ENCODE peak calls at places on chromosomes 16 and 17, in five cellular contexts. One of them, this sample, is unnamed.

GRCh38 chr17:73203135-73203787 is 10.4 kb downstream of the COG1 start:
- DNase-seq in BJ: no peak
- DNase-seq in H1: no peak
- DNase-seq in dorsolateral prefrontal cortex: no peak
- DNase-seq in upper lobe of right lung: no peak
- DNase-seq in this sample: no peak

GRCh38 chr16:85473909-85474640 is 139.0 kb upstream of the GSE1 start:
- DNase-seq in BJ: no peak
- DNase-seq in H1: no peak
- DNase-seq in dorsolateral prefrontal cortex: no peak
- DNase-seq in upper lobe of right lung: no peak
- DNase-seq in this sample: no peak

GRCh38 chr16:85891033-85891775 is 7.8 kb upstream of the IRF8 start:
- DNase-seq in BJ: no peak
- DNase-seq in H1: no peak
- DNase-seq in dorsolateral prefrontal cortex: no peak
- DNase-seq in upper lobe of right lung: no peak
- DNase-seq in this sample: peak; percentile 69

GRCh38 chr16:86608301-86608747 is 30.0 kb downstream of the FOXL1 start:
- DNase-seq in BJ: no peak
- DNase-seq in H1: no peak
- DNase-seq in dorsolateral prefrontal cortex: no peak
- DNase-seq in upper lobe of right lung: no peak
- DNase-seq in this sample: no peak

GRCh38 chr16:88438084-88438870 is 14.8 kb upstream of the ZFPM1 start:
- DNase-seq in BJ: no peak
- DNase-seq in H1: no peak
- DNase-seq in dorsolateral prefrontal cortex: no peak
- DNase-seq in upper lobe of right lung: no peak
- DNase-seq in this sample: no peak

GRCh38 chr17:46972346-46972745 is 6.7 kb downstream of the RPRML start:
- DNase-seq in BJ: no peak
- DNase-seq in H1: no peak
- DNase-seq in dorsolateral prefrontal cortex: no peak
- DNase-seq in upper lobe of right lung: no peak
- DNase-seq in this sample: no peak

GRCh38 chr17:48547839-48548686 is 3.2 kb upstream of the HOXB2 start:
- DNase-seq in BJ: no peak
- DNase-seq in H1: no peak
- DNase-seq in dorsolateral prefrontal cortex: no peak
- DNase-seq in upper lobe of right lung: no peak
- DNase-seq in this sample: no peak

GRCh38 chr16:2480948-2481347 is 6.0 kb downstream of the TBC1D24 start:
- DNase-seq in BJ: no peak
- DNase-seq in H1: no peak
- DNase-seq in dorsolateral prefrontal cortex: no peak
- DNase-seq in upper lobe of right lung: peak; percentile 87
- DNase-seq in this sample: no peak

GRCh38 chr16:80369559-80369958 is 171.2 kb upstream of the DYNLRB2 start:
- DNase-seq in BJ: no peak
- DNase-seq in H1: peak; percentile 36
- DNase-seq in dorsolateral prefrontal cortex: peak; percentile 52
- DNase-seq in upper lobe of right lung: no peak
- DNase-seq in this sample: peak; percentile 12

GRCh38 chr16:84825896-84826557 is 6.2 kb downstream of the CRISPLD2 start:
- DNase-seq in BJ: no peak
- DNase-seq in H1: no peak
- DNase-seq in dorsolateral prefrontal cortex: no peak
- DNase-seq in upper lobe of right lung: no peak
- DNase-seq in this sample: no peak

GRCh38 chr17:49848019-49848473 is at the start of gene TAC4:
- DNase-seq in BJ: no peak
- DNase-seq in H1: no peak
- DNase-seq in dorsolateral prefrontal cortex: no peak
- DNase-seq in upper lobe of right lung: peak; percentile 29
- DNase-seq in this sample: no peak

GRCh38 chr16:26952411-26952810 is 114.3 kb upstream of the C16orf82 start:
- DNase-seq in BJ: no peak
- DNase-seq in H1: no peak
- DNase-seq in dorsolateral prefrontal cortex: no peak
- DNase-seq in upper lobe of right lung: no peak
- DNase-seq in this sample: no peak

GRCh38 chr16:11440657-11441012 is 95.4 kb downstream of the RMI2 start:
- DNase-seq in BJ: no peak
- DNase-seq in H1: no peak
- DNase-seq in dorsolateral prefrontal cortex: no peak
- DNase-seq in upper lobe of right lung: peak; percentile 48
- DNase-seq in this sample: no peak

GRCh38 chr16:80806957-80807356 is 2.6 kb upstream of the CDYL2 start:
- DNase-seq in BJ: peak; percentile 9
- DNase-seq in H1: no peak
- DNase-seq in dorsolateral prefrontal cortex: no peak
- DNase-seq in upper lobe of right lung: no peak
- DNase-seq in this sample: peak; percentile 49

GRCh38 chr16:47565454-47565853 is 104.3 kb downstream of the PHKB start:
- DNase-seq in BJ: no peak
- DNase-seq in H1: no peak
- DNase-seq in dorsolateral prefrontal cortex: no peak
- DNase-seq in upper lobe of right lung: peak; percentile 68
- DNase-seq in this sample: no peak

GRCh38 chr17:34452769-34453168 is 89.7 kb upstream of the CCL1 start:
- DNase-seq in BJ: no peak
- DNase-seq in H1: no peak
- DNase-seq in dorsolateral prefrontal cortex: no peak
- DNase-seq in upper lobe of right lung: no peak
- DNase-seq in this sample: no peak

GRCh38 chr17:82489851-82490511 is 29.6 kb upstream of the FOXK2 start:
- DNase-seq in BJ: no peak
- DNase-seq in H1: no peak
- DNase-seq in dorsolateral prefrontal cortex: no peak
- DNase-seq in upper lobe of right lung: no peak
- DNase-seq in this sample: no peak

GRCh38 chr16:51524555-51525373 is 373.7 kb upstream of the SALL1 start:
- DNase-seq in BJ: no peak
- DNase-seq in H1: no peak
- DNase-seq in dorsolateral prefrontal cortex: peak; percentile 38
- DNase-seq in upper lobe of right lung: no peak
- DNase-seq in this sample: no peak

GRCh38 chr17:4219241-4219640 is 44.5 kb downstream of the ANKFY1 start:
- DNase-seq in BJ: no peak
- DNase-seq in H1: no peak
- DNase-seq in dorsolateral prefrontal cortex: no peak
- DNase-seq in upper lobe of right lung: no peak
- DNase-seq in this sample: no peak

GRCh38 chr17:40100669-40101366 is 429 bp upstream of the NR1D1 start:
- DNase-seq in BJ: peak; percentile 95
- DNase-seq in H1: peak; percentile 93
- DNase-seq in dorsolateral prefrontal cortex: peak; percentile 99
- DNase-seq in upper lobe of right lung: peak; percentile 99
- DNase-seq in this sample: peak; percentile 95

GRCh38 chr17:40099627-40100418 is 566 bp downstream of the NR1D1 start:
- DNase-seq in BJ: no peak
- DNase-seq in H1: no peak
- DNase-seq in dorsolateral prefrontal cortex: no peak
- DNase-seq in upper lobe of right lung: no peak
- DNase-seq in this sample: no peak

GRCh38 chr17:40097931-40098845 is 2.2 kb downstream of the NR1D1 start:
- DNase-seq in BJ: no peak
- DNase-seq in H1: no peak
- DNase-seq in dorsolateral prefrontal cortex: no peak
- DNase-seq in upper lobe of right lung: peak; percentile 78
- DNase-seq in this sample: no peak

GRCh38 chr17:40100419-40100668 is at the start of gene NR1D1:
- DNase-seq in BJ: no peak
- DNase-seq in H1: no peak
- DNase-seq in dorsolateral prefrontal cortex: no peak
- DNase-seq in upper lobe of right lung: no peak
- DNase-seq in this sample: no peak

DNA sequence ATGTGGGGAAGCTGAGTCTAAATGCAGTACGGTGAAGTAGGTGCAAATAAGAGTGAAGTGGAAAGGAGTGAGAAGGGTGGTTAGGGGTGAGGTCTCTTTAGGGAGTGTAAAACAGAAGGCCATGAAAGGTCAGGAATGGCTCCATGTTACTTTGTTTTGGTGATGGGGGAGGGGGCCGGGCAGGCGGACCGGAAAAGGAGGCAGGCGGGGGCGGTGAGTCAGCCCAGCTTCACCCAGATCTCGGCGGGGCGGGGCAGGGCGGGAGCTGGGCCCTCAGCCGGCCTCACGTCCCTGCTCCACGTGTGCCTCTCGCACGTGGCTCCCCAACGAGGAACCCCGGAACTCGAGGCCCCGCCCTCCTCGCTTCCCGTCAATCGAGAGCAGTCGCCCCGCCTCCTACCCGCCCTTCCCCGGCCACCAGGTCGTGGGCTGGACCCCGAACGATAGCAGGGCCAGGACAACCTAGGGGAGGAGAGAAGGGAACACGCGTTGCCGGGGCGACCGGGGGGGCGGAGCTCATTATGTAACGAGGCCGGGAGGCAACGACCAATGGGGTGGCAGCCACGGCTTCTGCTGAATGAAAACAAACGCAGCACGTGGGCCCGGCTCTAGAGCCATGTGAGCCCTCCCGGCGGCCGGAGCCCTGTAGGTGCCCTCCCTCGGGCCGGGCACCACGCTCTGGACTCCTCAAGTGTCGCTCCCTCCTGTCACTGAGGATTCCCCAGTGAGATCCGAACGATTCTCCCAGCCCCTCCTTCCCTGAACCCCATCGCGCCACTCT is 1.4 kb downstream of the NR1D1 start:
- DNase-seq in BJ: peak; percentile 98
- DNase-seq in H1: peak; percentile 95
- DNase-seq in dorsolateral prefrontal cortex: peak; percentile 99
- DNase-seq in upper lobe of right lung: peak; percentile 100
- DNase-seq in this sample: peak; percentile 89
- H3K4me3 ChIP-seq in BJ: peak overlapping the region; percentile 89
- H3K4me3 ChIP-seq in H1: peak overlapping the region; percentile 66
- H3K4me3 ChIP-seq in dorsolateral prefrontal cortex: peak overlapping the region; percentile 96
- H3K4me3 ChIP-seq in upper lobe of right lung: peak overlapping the region; percentile 86
- H3K4me3 ChIP-seq in this sample: peak overlapping the region; percentile 72

GRCh38 chr16:68737046-68737729 is at the start of gene CDH1:
- DNase-seq in BJ: no peak
- DNase-seq in H1: peak; percentile 86
- DNase-seq in dorsolateral prefrontal cortex: no peak
- DNase-seq in upper lobe of right lung: peak; percentile 97
- DNase-seq in this sample: no peak

GRCh38 chr16:68739964-68740627 is 3.0 kb downstream of the CDH1 start:
- DNase-seq in BJ: no peak
- DNase-seq in H1: no peak
- DNase-seq in dorsolateral prefrontal cortex: no peak
- DNase-seq in upper lobe of right lung: no peak
- DNase-seq in this sample: no peak

GRCh38 chr16:68736561-68736960 is 531 bp upstream of the CDH1 start:
- DNase-seq in BJ: no peak
- DNase-seq in H1: no peak
- DNase-seq in dorsolateral prefrontal cortex: no peak
- DNase-seq in upper lobe of right lung: no peak
- DNase-seq in this sample: no peak

GRCh38 chr16:68740628-68741346 is 3.7 kb downstream of the CDH1 start:
- DNase-seq in BJ: no peak
- DNase-seq in H1: no peak
- DNase-seq in dorsolateral prefrontal cortex: no peak
- DNase-seq in upper lobe of right lung: no peak
- DNase-seq in this sample: no peak

DNA sequence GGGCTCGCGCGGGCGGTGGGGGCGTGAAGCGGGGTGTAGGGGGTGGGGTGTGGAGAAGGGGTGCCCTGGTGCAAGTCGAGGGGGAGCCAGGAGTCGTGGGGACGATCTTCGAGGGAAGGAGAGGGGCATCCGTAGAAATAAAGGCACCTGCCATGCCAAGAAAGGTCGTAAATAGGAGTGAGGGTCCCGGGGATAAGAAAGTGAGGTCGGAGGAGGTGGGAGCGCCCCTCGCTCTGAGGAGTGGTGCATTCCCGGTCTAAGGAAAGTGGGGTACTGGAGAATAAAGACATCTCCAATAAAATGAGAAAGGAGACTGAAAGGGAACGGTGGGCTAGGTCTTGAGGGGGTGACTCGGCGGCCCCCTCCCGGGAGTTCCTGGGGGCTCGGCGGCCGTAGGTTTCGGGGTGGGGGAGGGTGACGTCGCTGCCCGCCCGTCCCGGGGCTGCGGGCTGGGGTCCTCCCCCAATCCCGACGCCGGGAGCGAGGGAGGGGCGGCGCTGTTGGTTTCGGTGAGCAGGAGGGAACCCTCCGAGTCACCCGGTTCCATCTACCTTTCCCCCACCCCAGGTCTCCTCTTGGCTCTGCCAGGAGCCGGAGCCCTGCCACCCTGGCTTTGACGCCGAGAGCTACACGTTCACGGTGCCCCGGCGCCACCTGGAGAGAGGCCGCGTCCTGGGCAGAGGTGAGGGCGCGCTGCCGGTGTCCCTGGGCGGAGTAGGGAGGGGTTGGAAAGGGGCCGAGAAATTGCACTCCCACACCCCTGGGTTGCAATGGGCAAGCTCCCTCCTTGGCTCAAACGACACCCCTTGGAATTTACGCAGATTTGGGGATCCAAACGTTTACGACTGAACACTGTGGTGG is 868 bp downstream of the CDH1 start:
- DNase-seq in BJ: no peak
- DNase-seq in H1: no peak
- DNase-seq in dorsolateral prefrontal cortex: no peak
- DNase-seq in upper lobe of right lung: peak; percentile 88
- DNase-seq in this sample: no peak
- TF ChIP-seq CTCF in BJ: no peak
- TF ChIP-seq CTCF in H1: no peak
- TF ChIP-seq CTCF in dorsolateral prefrontal cortex: peak; percentile 13
- TF ChIP-seq CTCF in upper lobe of right lung: no peak
- TF ChIP-seq CTCF in this sample: peak; percentile 22

GRCh38 chr17:81165246-81166032 is at the start of gene PVALEF:
- DNase-seq in BJ: no peak
- DNase-seq in H1: peak; percentile 17
- DNase-seq in dorsolateral prefrontal cortex: peak; percentile 60
- DNase-seq in upper lobe of right lung: no peak
- DNase-seq in this sample: no peak
- H3K27me3 ChIP-seq in BJ: peaks cover 24% of the 10 kb centered on the region
- H3K27me3 ChIP-seq in H1: no peaks in the 10 kb centered on the region
- H3K27me3 ChIP-seq in dorsolateral prefrontal cortex: no peaks in the 10 kb centered on the region
- H3K27me3 ChIP-seq in upper lobe of right lung: peaks cover 15% of the 10 kb centered on the region
- H3K27me3 ChIP-seq in this sample: peaks cover 46% of the 10 kb centered on the region

DNA sequence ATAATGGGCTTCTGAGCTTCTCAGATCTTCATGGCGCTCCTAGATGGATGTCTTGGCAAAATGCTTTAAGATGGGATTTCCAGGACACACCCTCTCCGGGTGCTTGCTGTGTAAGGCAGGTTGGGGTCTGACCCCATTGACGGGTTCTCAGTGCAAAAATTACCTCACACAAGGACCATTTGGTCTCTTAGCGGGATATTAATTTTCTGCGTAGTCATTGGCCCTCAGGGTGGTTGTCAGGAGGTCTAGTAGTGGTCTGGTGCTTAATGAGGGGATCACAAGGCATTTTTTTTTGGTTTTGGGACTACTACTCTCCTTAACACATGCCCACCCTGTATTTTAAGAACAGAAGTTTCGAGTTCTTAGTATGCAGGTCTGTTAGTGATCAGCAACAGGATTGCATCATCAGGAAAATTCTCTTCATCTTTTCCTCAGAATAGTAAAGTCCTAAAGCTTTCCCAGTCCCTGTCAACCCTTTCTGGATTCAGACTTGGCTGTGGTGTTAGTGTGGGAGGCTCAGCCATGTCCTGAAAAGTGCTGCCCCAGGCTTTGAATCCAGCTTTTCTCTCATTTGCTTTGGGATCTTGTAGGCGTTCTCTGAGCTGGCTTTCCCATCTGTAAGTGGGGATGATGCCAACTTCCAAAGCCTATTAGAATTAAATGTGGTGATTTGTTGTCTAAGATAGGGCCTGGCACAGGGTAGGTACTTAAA is 2.8 kb downstream of the ALKBH5 start:
- DNase-seq in BJ: no peak
- DNase-seq in H1: no peak
- DNase-seq in dorsolateral prefrontal cortex: peak; percentile 40
- DNase-seq in upper lobe of right lung: no peak
- DNase-seq in this sample: no peak
- H3K4me3 ChIP-seq in BJ: peak overlapping the region; percentile 88
- H3K4me3 ChIP-seq in H1: peak overlapping the region; percentile 87
- H3K4me3 ChIP-seq in dorsolateral prefrontal cortex: peak overlapping the region; percentile 83
- H3K4me3 ChIP-seq in upper lobe of right lung: peak overlapping the region; percentile 90
- H3K4me3 ChIP-seq in this sample: peak overlapping the region; percentile 83

This sample was measured in kidney epithelial cell.